ENCODE peak calls at places on chromosomes 6 and 20, in eight cellular contexts. N is OCI-M1; H is A673; O is tibial artery; V is activated naive CD4-positive, alpha-beta T cell treated with Interleukin-2 at 50 U/mL for 16 hours; L is activated CD4-positive, alpha-beta T cell treated with anti-CD3 and anti-CD28 coated beads, Interleukin-2, amount 50 U/mL, for 48 hours; Z is stimulated activated CD4-positive, alpha-beta T cell treated with anti-CD3 and anti-CD28 coated beads, Interleukin-1b, Interleukin-23, amount 100 ng/mL, for 24 hours; E is Caco-2. Y is an unnamed sample.

GRCh38 chr6:43953256-43953655 is 174.0 kb downstream of the MRPL14 start:
- DNase-seq in N (no peak), H (no peak), O (no peak), V (no peak), L (no peak), Z (no peak), E (no peak), Y (no peak)

GRCh38 chr20:21323640-21324039 is 20.5 kb downstream of the XRN2 start:
- DNase-seq in N (peak), H (peak), O (no peak), V (no peak), L (no peak), Z (no peak), E (no peak), Y (no peak)

GRCh38 chr6:88166901-88167624 is 916 bp upstream of the CNR1 start:
- DNase-seq in N (no peak), H (no peak), O (no peak), V (no peak), L (peak), Z (no peak), E (no peak), Y (peak)

GRCh38 chr6:136840612-136841011 is 18.2 kb downstream of the PEX7 start:
- DNase-seq in N (no peak), H (no peak), O (no peak), V (no peak), L (no peak), Z (no peak), E (no peak), Y (no peak)

GRCh38 chr6:44569931-44570385 is 182.5 kb downstream of the CDC5L start:
- DNase-seq in N (peak), H (no peak), O (peak), V (no peak), L (no peak), Z (no peak), E (no peak), Y (no peak)

GRCh38 chr6:146997062-146997461 is 207.2 kb upstream of the STXBP5 start:
- DNase-seq in N (no peak), H (no peak), O (no peak), V (no peak), L (no peak), Z (no peak), E (no peak), Y (no peak)

GRCh38 chr20:17500271-17500670 is 30.9 kb downstream of the BFSP1 start:
- DNase-seq in N (no peak), H (no peak), O (no peak), V (no peak), L (no peak), Z (no peak), E (no peak), Y (no peak)

GRCh38 chr6:37648465-37649330 is 49.0 kb downstream of the MDGA1 start:
- DNase-seq in N (no peak), H (no peak), O (no peak), V (peak), L (peak), Z (no peak), E (peak), Y (peak)